ENCODE peak calls at places on chromosomes 1 and 21, in four cellular contexts. V, K, Q and X are unnamed samples.

GRCh38 chr1:119532324-119532910 is 25.4 kb downstream of the HSD3B1 start:
- DNase-seq in Q (no peak), K (no peak), V (no peak), X (no peak)

GRCh38 chr1:26372039-26372438 is 511 bp downstream of the ZNF683 start:
- DNase-seq in V (no peak), K (no peak), Q (no peak), X (no peak)

GRCh38 chr1:8055973-8056372 is 29.9 kb upstream of the ERRFI1 start:
- DNase-seq in K (no peak), Q (no peak), V (no peak), X (no peak)

GRCh38 chr1:228091084-228091483 is 8.6 kb downstream of the ARF1 start:
- DNase-seq in K (no peak), Q (no peak), V (no peak), X (no peak)

GRCh38 chr1:54200519-54200997 is 591 bp downstream of the MRPL37 start:
- DNase-seq in V (no peak), K (no peak), Q (no peak), X (no peak)

GRCh38 chr1:217369271-217369981 is 261.5 kb downstream of the GPATCH2 start:
- DNase-seq in V (no peak), Q (no peak), K (peak), X (peak)

GRCh38 chr1:46281021-46281420 is 22.4 kb downstream of the LRRC41 start:
- DNase-seq in V (no peak), K (no peak), Q (no peak), X (no peak)

GRCh38 chr1:203420220-203420705 is 55.3 kb upstream of the PRELP start:
- DNase-seq in Q (no peak), V (no peak), K (no peak), X (no peak)

GRCh38 chr21:45868086-45868485 is 113.5 kb upstream of the COL6A1 start:
- DNase-seq in V (no peak), Q (no peak), K (no peak), X (no peak)
- TF ChIP-seq SPI1 in V (no peak), Q (no peak), K (no peak), X (no peak)

GRCh38 chr21:41726058-41726558 is 40.7 kb downstream of the RIPK4 start:
- DNase-seq in K (no peak), Q (no peak), V (no peak), X (no peak)
- TF ChIP-seq SPI1 in K (no peak), Q (no peak), V (no peak), X (no peak)

DNA sequence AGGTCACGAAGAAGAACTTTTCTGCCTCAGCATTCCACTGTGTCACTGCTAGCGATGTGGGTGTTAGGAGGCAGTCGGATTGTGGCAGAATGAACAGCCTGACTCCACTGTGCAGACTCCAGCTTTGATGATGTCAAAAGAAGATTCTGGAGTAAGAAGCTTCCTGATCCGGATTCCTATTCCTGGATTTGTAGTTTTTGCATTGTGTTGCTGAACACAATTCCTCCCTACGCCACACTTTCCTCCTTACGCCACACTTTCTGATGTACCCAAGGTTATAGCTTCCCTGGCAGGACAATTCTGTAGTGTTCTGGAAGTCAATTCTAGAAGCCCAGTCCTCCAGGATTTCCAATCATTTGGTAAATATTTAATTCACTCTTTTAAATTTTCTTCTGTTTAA is 665.2 kb upstream of the ADGRL2 start:
- DNase-seq in K (no peak), V (no peak), Q (no peak), X (no peak)
- TF ChIP-seq SPI1 in K (no peak), V (no peak), Q (no peak), X (no peak)

GRCh38 chr1:180536796-180537372 is 21.9 kb upstream of the OVAAL start:
- DNase-seq in K (no peak), Q (no peak), V (no peak), X (no peak)

GRCh38 chr1:180542113-180542512 is 16.7 kb upstream of the OVAAL start:
- DNase-seq in Q (no peak), K (no peak), V (no peak), X (no peak)

GRCh38 chr1:180540697-180541594 is 17.8 kb upstream of the OVAAL start:
- DNase-seq in Q (no peak), K (no peak), V (no peak), X (no peak)

GRCh38 chr1:180542530-180543171 is 16.1 kb upstream of the OVAAL start:
- DNase-seq in Q (no peak), K (no peak), V (no peak), X (no peak)

DNA sequence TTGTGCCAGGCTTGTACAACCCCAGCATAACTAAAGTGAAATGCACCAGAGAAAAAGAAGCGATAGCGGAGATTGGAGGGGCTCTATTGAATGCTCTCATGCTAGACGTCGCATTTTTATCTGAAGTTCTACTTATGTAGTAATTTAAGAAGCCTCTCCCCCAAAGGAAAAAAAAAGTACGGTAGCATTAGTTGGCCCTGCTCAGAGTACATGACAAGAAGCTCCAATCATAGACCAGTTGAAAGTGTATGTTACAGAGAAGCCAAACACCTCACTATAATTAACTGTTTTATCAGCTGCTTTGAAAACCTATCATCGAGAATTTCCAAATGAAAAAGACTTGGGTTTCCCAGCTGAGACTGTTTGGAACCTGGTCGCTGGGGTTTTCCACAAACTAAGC is 19.7 kb upstream of the OVAAL start:
- DNase-seq in K (no peak), Q (no peak), V (no peak), X (no peak)
- TF ChIP-seq SPI1 in K (no peak), Q (no peak), V (no peak), X (no peak)

DNA sequence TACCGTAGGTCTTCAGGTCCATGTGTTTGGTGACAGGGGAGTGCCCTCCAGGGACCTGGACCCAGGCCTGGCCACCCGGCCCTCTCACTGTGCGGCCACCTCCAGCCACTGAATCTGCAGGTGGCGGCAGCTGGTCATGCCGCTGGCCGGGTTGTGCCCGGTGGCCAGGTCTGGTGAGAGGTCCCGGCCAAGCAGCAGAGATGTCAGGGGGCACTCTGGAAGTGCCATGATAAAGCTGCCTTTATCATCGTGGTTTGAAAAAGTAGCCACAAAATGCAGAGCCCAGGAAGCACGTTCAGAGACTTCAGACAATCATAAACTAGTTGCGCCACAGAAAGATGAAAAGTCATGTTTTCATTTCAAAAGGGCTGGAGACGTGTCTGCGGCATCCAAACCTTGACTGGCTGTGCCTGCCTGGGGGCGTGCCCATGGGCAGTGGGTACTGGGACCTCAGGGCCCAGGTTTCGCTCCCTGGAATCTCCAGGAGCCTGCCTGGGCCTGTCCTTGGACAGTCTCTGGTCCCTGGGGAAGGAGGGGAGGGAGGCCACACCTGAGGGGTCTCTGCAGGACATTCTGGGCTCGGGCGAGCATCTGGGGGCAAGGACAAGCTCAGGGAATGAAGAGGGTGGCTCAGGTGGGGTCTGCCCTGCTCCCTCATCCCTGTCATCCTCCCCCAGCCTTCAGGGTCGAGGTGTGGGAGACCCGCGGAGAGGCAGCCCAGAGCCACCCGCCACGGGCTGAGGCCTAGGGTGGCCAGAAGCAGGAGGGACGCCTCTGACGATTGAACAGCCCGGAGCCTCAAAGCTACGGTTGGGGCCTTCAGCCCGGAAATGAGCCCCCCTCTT is 44.9 kb downstream of the COL18A1 start:
- DNase-seq in K (no peak), V (no peak), Q (no peak), X (no peak)
- TF ChIP-seq SPI1 in K (no peak), V (no peak), Q (no peak), X (no peak)

GRCh38 chr1:31762726-31763670 is 1.1 kb downstream of the ADGRB2 start:
- DNase-seq in K (no peak), V (peak), Q (peak), X (peak)
- TF ChIP-seq SPI1 in K (no peak), V (no peak), Q (no peak), X (no peak)

DNA sequence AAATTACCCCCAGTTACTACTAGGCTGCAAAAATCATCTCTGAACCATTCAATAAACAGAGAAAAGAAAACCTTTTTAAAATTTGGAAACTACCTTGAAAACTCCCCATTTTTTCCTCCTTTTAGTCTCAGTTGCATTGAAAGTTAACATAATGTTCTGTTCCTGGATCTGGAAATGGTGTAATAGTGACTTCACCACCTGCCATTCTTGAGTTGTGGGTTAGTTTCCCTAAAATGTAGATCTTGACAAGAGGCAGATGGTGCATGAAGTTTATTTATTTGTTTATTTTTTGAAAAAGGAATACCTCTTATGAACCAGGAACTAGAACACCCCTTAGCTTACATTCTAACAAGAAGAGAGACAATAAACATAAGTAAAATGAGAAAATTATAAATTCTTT is 72.8 kb downstream of the ATF6 start:
- DNase-seq in K (no peak), Q (no peak), V (no peak), X (no peak)
- TF ChIP-seq SPI1 in K (no peak), Q (no peak), V (no peak), X (no peak)

DNA sequence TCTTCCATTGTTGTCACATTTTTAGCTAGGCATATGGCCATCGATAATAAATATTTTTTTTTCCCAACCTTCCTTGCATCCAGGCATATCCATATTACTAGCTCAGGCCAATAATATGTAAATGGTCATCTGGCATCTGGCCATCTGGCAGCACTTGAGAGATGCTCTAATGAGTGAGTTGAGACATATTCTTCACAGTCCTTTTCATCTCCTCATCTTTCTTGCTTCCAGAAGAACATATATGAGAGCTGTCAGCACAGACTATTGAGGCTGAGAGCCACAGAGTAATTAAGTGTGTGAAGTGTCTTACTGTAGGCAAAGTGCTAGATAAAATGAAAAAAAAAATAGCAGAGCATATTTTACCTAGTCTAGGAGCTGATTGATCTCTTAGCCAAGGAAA is 628.4 kb upstream of the TMPRSS15 start:
- DNase-seq in V (no peak), K (no peak), Q (no peak), X (no peak)
- TF ChIP-seq SPI1 in V (no peak), K (no peak), Q (no peak), X (no peak)

GRCh38 chr21:46622226-46622625 is 13.2 kb upstream of the PRMT2 start:
- DNase-seq in V (no peak), K (no peak), Q (peak), X (no peak)
- TF ChIP-seq SPI1 in V (peak), K (peak), Q (peak), X (peak)

GRCh38 chr1:89986020-89986419 is 8.9 kb upstream of the ZNF326 start:
- DNase-seq in K (no peak), Q (no peak), V (peak), X (no peak)

GRCh38 chr1:89989099-89989498 is 5.8 kb upstream of the ZNF326 start:
- DNase-seq in K (no peak), Q (no peak), V (no peak), X (no peak)

GRCh38 chr1:89989791-89990190 is 5.1 kb upstream of the ZNF326 start:
- DNase-seq in V (no peak), Q (no peak), K (no peak), X (no peak)

GRCh38 chr1:89990976-89991831 is 3.7 kb upstream of the ZNF326 start:
- DNase-seq in K (no peak), Q (no peak), V (no peak), X (no peak)

DNA sequence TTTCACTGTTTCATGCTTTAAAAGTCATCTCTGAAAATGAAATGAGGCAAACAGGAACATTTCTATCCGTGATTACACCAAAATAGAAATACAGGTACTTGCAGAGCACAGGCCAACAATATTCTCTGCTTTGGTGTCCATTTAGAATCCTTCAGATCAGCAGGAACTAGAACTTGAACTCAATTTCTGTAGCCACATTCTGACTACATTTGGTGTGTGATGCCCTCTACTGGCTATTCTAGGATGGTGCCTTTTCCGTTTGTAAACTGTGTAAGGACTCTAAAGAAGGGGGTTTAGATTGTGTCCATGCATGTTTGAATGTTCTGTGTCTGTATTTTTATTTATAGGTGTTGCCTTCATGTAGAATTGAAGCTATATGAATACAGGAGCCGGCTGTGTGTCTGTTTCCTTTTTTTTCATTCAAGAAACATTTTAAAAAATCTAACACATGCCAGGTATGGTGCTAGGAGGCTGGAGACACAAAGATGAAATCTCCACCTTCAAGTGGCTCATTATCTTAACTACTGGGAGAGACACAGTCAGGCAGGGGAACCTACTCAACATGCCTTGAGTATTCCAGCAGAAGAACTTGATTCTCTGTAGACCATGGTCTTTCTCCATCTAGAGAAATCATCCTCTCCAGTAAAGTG is 7.6 kb upstream of the ZNF326 start:
- DNase-seq in K (peak), Q (peak), V (peak), X (peak)
- TF ChIP-seq SPI1 in K (no peak), Q (no peak), V (no peak), X (no peak)